ENCODE peak calls at places on chromosome 12, in nine cellular contexts. W is uterus, I is Panc1, T is lower lobe of right lung, G is RWPE2, M is body of pancreas, Z is right atrium auricular region, K is adrenal gland, F is cardiac muscle cell. C is an unnamed sample.
A peak's percentile ranks its signal among the peaks of the same experiment; 100 is the strongest.

GRCh38 chr12:93526786-93527428 is 45.6 kb upstream of the SOCS2 start:
- DNase-seq in T (no peak), Z (no peak), W (no peak), F (peak; percentile 93), I (no peak), G (no peak), K (peak; percentile 69), M (no peak), C (no peak)

GRCh38 chr12:6169107-6169440 is 31.1 kb upstream of the CD9 start:
- DNase-seq in W (no peak), M (no peak), F (no peak), Z (no peak), G (no peak), I (no peak), K (no peak), T (no peak), C (no peak)

GRCh38 chr12:109868182-109869051 is 11.9 kb downstream of the GLTP start:
- DNase-seq in K (no peak), Z (no peak), T (no peak), G (no peak), M (no peak), I (no peak), W (no peak), F (no peak), C (no peak)

GRCh38 chr12:103924761-103925641 is 5.2 kb upstream of the HSP90B1 start:
- DNase-seq in W (no peak), T (no peak), I (peak; percentile 30), K (no peak), M (no peak), F (peak; percentile 80), Z (no peak), G (no peak), C (no peak)

GRCh38 chr12:13243516-13244070 is 47.1 kb downstream of the EMP1 start:
- DNase-seq in Z (no peak), W (no peak), G (no peak), M (no peak), I (no peak), T (no peak), K (no peak), F (peak; percentile 73), C (no peak)

GRCh38 chr12:69497308-69498026 is 27.3 kb downstream of the FRS2 start:
- DNase-seq in Z (no peak), T (no peak), I (no peak), W (no peak), G (no peak), K (no peak), F (peak; percentile 55), M (no peak), C (no peak)

GRCh38 chr12:127363392-127363791 is 903.6 kb upstream of the TMEM132C start:
- DNase-seq in T (no peak), Z (no peak), K (no peak), F (no peak), M (no peak), W (no peak), I (no peak), G (no peak), C (peak; percentile 36)

GRCh38 chr12:63814146-63814774 is 30.2 kb upstream of the SRGAP1 start:
- DNase-seq in M (no peak), F (no peak), K (no peak), I (no peak), Z (no peak), T (no peak), W (no peak), G (no peak), C (no peak)

GRCh38 chr12:87336814-87337336 is 692.3 kb downstream of the C12orf50 start:
- DNase-seq in G (no peak), I (no peak), Z (no peak), W (no peak), T (no peak), F (no peak), M (no peak), K (no peak), C (no peak)

GRCh38 chr12:109736552-109737108 is 23.0 kb downstream of the FAM222A start:
- DNase-seq in M (peak; percentile 51), K (peak; percentile 23), T (peak; percentile 43), G (peak; percentile 56), I (no peak), Z (no peak), F (peak; percentile 72), W (no peak), C (peak; percentile 26)

GRCh38 chr12:71186571-71187288 is 28.9 kb upstream of the TSPAN8 start:
- DNase-seq in Z (no peak), W (no peak), G (no peak), I (no peak), T (no peak), K (no peak), F (peak; percentile 71), M (no peak), C (no peak)

GRCh38 chr12:76882367-76882766 is 3.5 kb upstream of the CSRP2 start:
- DNase-seq in Z (no peak), T (no peak), K (no peak), W (no peak), I (no peak), G (no peak), M (no peak), F (no peak), C (no peak)
- H3K27ac ChIP-seq in Z (no peak overlapping the region), T (no peak overlapping the region), K (no peak overlapping the region), W (no peak overlapping the region), I (no peak overlapping the region), G (no peak overlapping the region), M (no peak overlapping the region), F (no peak overlapping the region), C (no peak overlapping the region)

GRCh38 chr12:15996948-15997347 is 85.8 kb downstream of the DERA start:
- DNase-seq in Z (no peak), T (no peak), F (no peak), G (no peak), I (no peak), M (no peak), W (no peak), K (no peak), C (no peak)

GRCh38 chr12:15997910-15998309 is 86.8 kb downstream of the DERA start:
- DNase-seq in W (no peak), M (no peak), K (no peak), I (no peak), F (no peak), G (no peak), T (no peak), Z (no peak), C (no peak)

GRCh38 chr12:15995801-15996200 is 84.7 kb downstream of the DERA start:
- DNase-seq in W (no peak), K (no peak), T (no peak), I (no peak), F (no peak), Z (no peak), G (no peak), M (no peak), C (no peak)

DNA sequence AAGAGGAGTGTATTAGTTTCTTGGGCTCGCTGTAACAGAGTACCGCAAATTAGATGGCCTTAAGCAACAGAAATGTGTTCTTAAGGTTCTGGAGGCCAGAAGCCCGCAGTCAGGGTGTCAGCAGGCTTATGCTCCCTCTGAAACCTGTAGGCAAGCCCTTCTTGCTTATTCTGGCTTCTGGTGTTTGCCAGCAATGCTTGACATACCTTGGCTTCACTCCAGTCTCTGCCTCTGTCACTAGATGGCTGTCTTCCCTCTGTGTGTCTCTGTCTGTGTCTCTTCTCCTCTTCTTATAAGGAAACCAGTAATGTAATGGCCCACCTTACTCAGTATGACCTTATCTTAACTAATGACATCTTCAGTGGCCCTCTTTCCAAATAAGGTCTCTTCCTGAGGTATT is 85.1 kb downstream of the DERA start:
- DNase-seq in F (peak; percentile 58), Z (no peak), W (no peak), T (no peak), M (peak; percentile 19), K (no peak), I (no peak), G (no peak), C (peak; percentile 19)
- TF ChIP-seq CTCF in F (no peak), Z (no peak), W (no peak), T (no peak), M (no peak), K (no peak), I (no peak), G (no peak), C (peak; percentile 61)

GRCh38 chr12:34126239-34126641 is 103.9 kb downstream of the ALG10 start:
- DNase-seq in G (no peak), Z (no peak), K (no peak), W (no peak), I (no peak), M (no peak), T (no peak), F (no peak), C (no peak)
- H3K4me3 ChIP-seq in G (no peak overlapping the region), Z (no peak overlapping the region), K (peak overlapping the region; percentile 21), W (no peak overlapping the region), I (peak overlapping the region; percentile 10), M (no peak overlapping the region), T (peak overlapping the region; percentile 31), F (no peak overlapping the region), C (no peak overlapping the region)

GRCh38 chr12:75708829-75709228 is 197.4 kb upstream of the KRR1 start:
- DNase-seq in T (no peak), W (no peak), G (no peak), M (no peak), K (no peak), I (no peak), Z (no peak), F (no peak), C (no peak)

GRCh38 chr12:75711276-75711675 is 199.9 kb upstream of the KRR1 start:
- DNase-seq in T (no peak), W (no peak), K (no peak), I (no peak), F (no peak), Z (no peak), G (no peak), M (no peak), C (no peak)

GRCh38 chr12:75707983-75708382 is 196.6 kb upstream of the KRR1 start:
- DNase-seq in W (no peak), F (no peak), K (no peak), M (no peak), Z (no peak), I (no peak), G (no peak), T (no peak), C (no peak)

GRCh38 chr12:75710361-75711069 is 199.1 kb upstream of the KRR1 start:
- DNase-seq in W (no peak), F (no peak), G (no peak), K (no peak), I (no peak), M (no peak), Z (no peak), T (no peak), C (no peak)

DNA sequence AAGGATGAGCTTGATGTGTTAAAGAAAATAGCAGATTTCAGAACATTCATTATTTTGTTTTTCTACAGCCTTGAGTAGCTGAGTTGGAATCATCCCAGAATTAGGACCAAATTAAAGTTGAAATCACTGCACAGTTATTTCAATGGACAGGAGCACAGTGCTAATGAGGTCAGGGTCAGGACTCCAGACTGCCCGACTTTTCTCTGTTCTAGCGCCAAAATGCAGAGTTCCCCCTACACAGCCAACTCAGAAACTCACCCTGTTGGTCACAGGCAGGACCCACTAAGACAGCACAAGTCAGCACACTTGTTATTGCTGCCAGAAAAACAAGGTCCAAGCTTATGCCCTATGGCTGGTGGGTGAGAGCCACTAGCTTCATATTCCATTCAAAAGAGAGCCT is 198.1 kb upstream of the KRR1 start:
- DNase-seq in I (no peak), M (no peak), G (no peak), T (no peak), K (peak; percentile 54), F (no peak), W (no peak), Z (no peak), C (no peak)
- H3K27ac ChIP-seq in I (peak overlapping the region; percentile 100), M (no peak overlapping the region), G (no peak overlapping the region), T (no peak overlapping the region), K (no peak overlapping the region), F (no peak overlapping the region), W (no peak overlapping the region), Z (no peak overlapping the region), C (no peak overlapping the region)

GRCh38 chr12:11741434-11742092 is 92.1 kb downstream of the ETV6 start:
- DNase-seq in I (no peak), T (no peak), W (no peak), M (no peak), F (no peak), K (no peak), Z (no peak), G (no peak), C (no peak)
- TF ChIP-seq CTCF in I (no peak), T (no peak), W (no peak), M (no peak), F (no peak), K (no peak), Z (no peak), G (no peak), C (no peak)

C was measured in WERI-Rb-1.